ENCODE peak calls at places on chromosomes 16 and 17, in five cellular contexts. W is sigmoid colon, N is ovary, Q is SK-N-SH, Y is stomach. F is an unnamed sample.
A peak's percentile ranks its signal among the peaks of the same experiment; 100 is the strongest.

GRCh38 chr16:4506450-4506849 is 30.3 kb downstream of the HMOX2 start:
- DNase-seq in Q (peak; percentile 73), W (peak; percentile 82), N (no peak), Y (peak; percentile 65), F (no peak)

GRCh38 chr16:75745823-75746222 is 19.5 kb upstream of the CPHXL start:
- DNase-seq in Y (no peak), Q (no peak), W (no peak), N (no peak), F (no peak)

GRCh38 chr17:32621612-32622312 is 135.0 kb downstream of the CDK5R1 start:
- DNase-seq in Q (no peak), Y (no peak), W (no peak), N (no peak), F (no peak)

GRCh38 chr17:18139949-18140348 is 31.4 kb downstream of the MYO15A start:
- DNase-seq in Q (peak; percentile 68), W (no peak), Y (no peak), N (no peak), F (no peak)

GRCh38 chr16:4426021-4426684 is 485 bp downstream of the DNAJA3 start:
- DNase-seq in N (no peak), Q (peak; percentile 47), W (no peak), Y (no peak), F (no peak)

GRCh38 chr17:9239821-9240658 is 218.7 kb downstream of the NTN1 start:
- DNase-seq in N (peak; percentile 87), Q (peak; percentile 97), Y (peak; percentile 71), W (peak; percentile 93), F (peak; percentile 95)

GRCh38 chr17:57999496-58000017 is 7.5 kb downstream of the SRSF1 start:
- DNase-seq in N (no peak), Q (peak; percentile 54), Y (no peak), W (no peak), F (no peak)

GRCh38 chr16:53509906-53510703 is 7.1 kb upstream of the AKTIP start:
- DNase-seq in Y (peak; percentile 67), Q (peak; percentile 77), N (peak; percentile 69), W (peak; percentile 83), F (peak; percentile 83)

GRCh38 chr17:78745407-78746088 is 36.5 kb downstream of the CYTH1 start:
- DNase-seq in N (no peak), Q (no peak), W (no peak), Y (no peak), F (no peak)

GRCh38 chr17:491086-492014 is 138.7 kb upstream of the RPH3AL start:
- DNase-seq in N (peak; percentile 82), Q (peak; percentile 94), W (peak; percentile 85), Y (peak; percentile 54), F (peak; percentile 91)

GRCh38 chr17:67999291-67999911 is 3.1 kb upstream of the C17orf58 start:
- DNase-seq in W (no peak), N (no peak), Q (no peak), Y (no peak), F (no peak)

GRCh38 chr17:8468109-8468508 is 32.4 kb downstream of the NDEL1 start:
- DNase-seq in W (no peak), Q (no peak), N (no peak), Y (no peak), F (no peak)

GRCh38 chr17:77696720-77697460 is 261.6 kb upstream of the TNRC6C start:
- DNase-seq in W (no peak), N (no peak), Y (no peak), Q (peak; percentile 58), F (no peak)

GRCh38 chr16:49459953-49460735 is 86.5 kb downstream of the C16orf78 start:
- DNase-seq in Q (no peak), N (no peak), W (peak; percentile 7), Y (peak; percentile 11), F (no peak)

GRCh38 chr17:20280051-20280450 is 187.3 kb downstream of the LGALS9B start:
- DNase-seq in W (no peak), Q (no peak), Y (no peak), N (no peak), F (no peak)
- TF ChIP-seq EP300 in W (no peak), Q (no peak), Y (no peak), N (no peak), F (no peak)

GRCh38 chr16:1983544-1984346 is at the start of gene GFER:
- DNase-seq in Q (peak; percentile 99), Y (peak; percentile 91), N (peak; percentile 89), W (peak; percentile 94), F (peak; percentile 92)
- TF ChIP-seq EP300 in Q (no peak), Y (no peak), N (no peak), W (no peak), F (no peak)

GRCh38 chr16:9489823-9490467 is 398.5 kb downstream of the HAPSTR1 start:
- DNase-seq in W (peak; percentile 93), Y (no peak), Q (no peak), N (no peak), F (peak; percentile 8)
- TF ChIP-seq EP300 in W (peak; percentile 90), Y (peak; percentile 41), Q (no peak), N (no peak), F (no peak)

GRCh38 chr16:46404028-46404427 is 217.2 kb downstream of the SHCBP1 start:
- DNase-seq in W (no peak), N (no peak), Q (no peak), Y (no peak), F (no peak)
- TF ChIP-seq EP300 in W (no peak), N (no peak), Q (no peak), Y (no peak), F (no peak)

DNA sequence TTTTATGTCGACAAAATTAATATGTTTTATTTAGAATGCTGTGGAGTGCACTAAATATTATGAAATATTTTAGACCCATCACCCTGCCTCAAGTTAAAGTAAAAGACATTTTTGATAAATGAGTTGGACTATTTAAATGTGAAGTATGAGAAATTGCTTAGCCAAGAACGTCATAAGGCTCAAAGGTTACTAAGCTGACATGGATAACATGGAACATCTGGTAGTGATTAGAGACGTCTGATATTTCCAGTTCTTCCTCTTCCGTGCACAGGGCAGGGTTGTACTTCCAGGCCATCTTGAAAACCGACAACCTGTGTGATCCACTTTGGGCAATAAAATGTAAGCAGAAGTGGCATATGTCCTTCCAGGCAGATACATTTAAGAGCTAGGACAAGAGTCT is 7.2 kb upstream of the CCL8 start:
- DNase-seq in Y (no peak), W (no peak), N (no peak), Q (no peak), F (no peak)
- TF ChIP-seq EP300 in Y (no peak), W (no peak), N (no peak), Q (no peak), F (no peak)

GRCh38 chr16:11165349-11165748 is 90.7 kb downstream of the SOCS1 start:
- DNase-seq in W (no peak), Y (no peak), N (no peak), Q (no peak), F (no peak)
- TF ChIP-seq EP300 in W (no peak), Y (no peak), N (no peak), Q (no peak), F (no peak)

GRCh38 chr16:67460168-67460567 is 20.8 kb downstream of the ATP6V0D1 start:
- DNase-seq in W (no peak), Q (no peak), N (no peak), Y (no peak), F (no peak)
- TF ChIP-seq EP300 in W (no peak), Q (no peak), N (no peak), Y (no peak), F (no peak)